ENCODE peak calls at places on chromosomes 12 and 14, in four cellular contexts. V is mesendoderm, U is H1, C is H9. J is an unnamed sample.

GRCh38 chr12:100401660-100402059 is 44.8 kb downstream of the SLC17A8 start:
- DNase-seq in V (peak), U (peak), C (no peak), J (peak)

GRCh38 chr12:29562167-29562776 is 64.8 kb upstream of the OVCH1 start:
- DNase-seq in V (no peak), U (no peak), C (no peak), J (peak)

GRCh38 chr14:99687284-99688209 is 3.4 kb downstream of the CYP46A1 start:
- DNase-seq in V (peak), U (peak), C (peak), J (no peak)

GRCh38 chr12:89373772-89374572 is 21.7 kb upstream of the DUSP6 start:
- DNase-seq in V (no peak), U (no peak), C (no peak), J (peak)

GRCh38 chr14:85414142-85414541 is 115.8 kb upstream of the FLRT2 start:
- DNase-seq in V (peak), U (no peak), C (no peak), J (no peak)

GRCh38 chr14:104224516-104225281 is 86.3 kb downstream of the KIF26A start:
- DNase-seq in V (peak), U (peak), C (peak), J (no peak)

GRCh38 chr12:570237-570925 is 92.9 kb downstream of the NINJ2 start:
- DNase-seq in V (peak), U (peak), C (peak), J (peak)

GRCh38 chr12:28051516-28052456 is 79.3 kb upstream of the PTHLH start:
- DNase-seq in V (no peak), U (no peak), C (no peak), J (peak)

GRCh38 chr12:96402061-96402460 is 1.8 kb upstream of the CDK17 start:
- DNase-seq in V (peak), U (no peak), C (peak), J (no peak)

GRCh38 chr12:23834076-23834475 is 115.4 kb downstream of the SOX5 start:
- DNase-seq in V (peak), U (no peak), C (no peak), J (peak)

GRCh38 chr14:75041613-75042012 is 9.7 kb downstream of the MLH3 start:
- DNase-seq in V (no peak), U (no peak), C (no peak), J (no peak)

GRCh38 chr14:82911930-82912329 is 1378.3 kb upstream of the SEL1L start:
- DNase-seq in V (peak), U (no peak), C (no peak), J (no peak)

GRCh38 chr12:93015970-93016751 is 87.1 kb upstream of the EEA1 start:
- DNase-seq in V (no peak), U (no peak), C (no peak), J (peak)

GRCh38 chr14:101780887-101781239 is 19.4 kb downstream of the PPP2R5C start:
- DNase-seq in V (peak), U (peak), C (peak), J (no peak)

GRCh38 chr12:31589582-31589895 is 1.4 kb downstream of the DENND5B start:
- DNase-seq in V (no peak), U (no peak), C (no peak), J (no peak)

GRCh38 chr12:3185260-3185870 is 108.2 kb downstream of the TSPAN9 start:
- DNase-seq in V (no peak), U (no peak), C (no peak), J (no peak)

GRCh38 chr12:57776247-57776587 is 3.8 kb downstream of the EEF1AKMT3 start:
- DNase-seq in V (no peak), U (no peak), C (no peak), J (no peak)

GRCh38 chr14:94569381-94570001 is 8.2 kb downstream of the SERPINA4 start:
- DNase-seq in V (no peak), U (no peak), C (no peak), J (no peak)

GRCh38 chr12:113416091-113416754 is 6.0 kb upstream of the SDSL start:
- DNase-seq in V (no peak), U (no peak), C (no peak), J (no peak)

GRCh38 chr14:104049576-104050240 is 35.8 kb upstream of the ASPG start:
- DNase-seq in V (no peak), U (no peak), C (no peak), J (no peak)

GRCh38 chr12:12265035-12265434 is 1.8 kb downstream of the LRP6 start:
- DNase-seq in V (no peak), U (no peak), C (no peak), J (no peak)

GRCh38 chr12:6324936-6325750 is 14.7 kb downstream of the PLEKHG6 start:
- DNase-seq in V (no peak), U (no peak), C (no peak), J (no peak)

GRCh38 chr14:96631030-96631429 is 128.8 kb downstream of the PAPOLA start:
- DNase-seq in V (no peak), U (peak), C (peak), J (no peak)

GRCh38 chr12:11839093-11839641 is 189.7 kb downstream of the ETV6 start:
- DNase-seq in V (peak), U (no peak), C (no peak), J (peak)

GRCh38 chr14:104784846-104785707 is 10.5 kb downstream of the AKT1 start:
- DNase-seq in V (no peak), U (no peak), C (no peak), J (no peak)

DNA sequence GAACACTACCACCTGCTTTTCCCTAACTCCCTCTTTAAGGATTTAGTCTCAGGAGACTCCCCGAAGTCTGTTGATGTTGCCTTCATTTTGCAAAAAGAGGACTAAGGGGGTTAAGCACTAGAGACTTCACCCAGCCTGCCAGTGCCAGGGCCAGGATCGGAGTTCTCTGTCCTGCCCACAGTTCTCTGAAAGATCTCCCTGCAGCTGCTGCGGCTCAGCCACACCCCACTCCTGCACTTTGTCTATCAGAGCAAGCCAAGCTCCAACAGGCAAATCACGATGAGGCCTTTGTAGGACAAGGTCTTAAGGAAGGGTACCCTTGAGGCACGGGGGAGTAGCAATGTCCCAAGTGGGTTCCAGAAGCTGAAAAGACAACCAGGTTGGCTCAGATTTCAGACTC is 148.8 kb upstream of the EGLN3 start:
- DNase-seq in V (no peak), U (no peak), C (no peak), J (no peak)
- H3K56ac ChIP-seq in V (no peak), U (no peak), C (no peak), J (no peak)

GRCh38 chr12:27002141-27002540 is 12.0 kb downstream of the TM7SF3 start:
- DNase-seq in V (no peak), U (no peak), C (no peak), J (no peak)
- H3K56ac ChIP-seq in V (no peak), U (no peak), C (no peak), J (no peak)

DNA sequence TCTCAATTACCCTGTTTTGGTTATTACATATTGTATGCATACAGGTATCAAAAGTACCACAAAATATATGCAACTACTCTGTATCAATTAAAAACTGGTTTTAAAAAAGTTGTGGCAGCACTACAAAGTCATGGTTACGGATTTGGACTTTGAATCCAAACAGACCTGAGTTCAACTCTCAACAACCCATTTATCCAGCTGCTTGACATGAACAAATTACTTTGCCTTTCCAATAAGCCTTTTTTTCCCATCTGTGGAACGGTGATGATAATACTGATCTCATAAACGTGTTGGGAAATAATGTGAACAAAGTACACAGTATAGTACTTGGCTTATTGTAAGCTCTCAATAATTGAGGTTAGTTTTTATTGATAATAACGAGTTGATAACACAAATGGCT is 85.0 kb downstream of the MNAT1 start:
- DNase-seq in V (no peak), U (no peak), C (no peak), J (no peak)
- H3K56ac ChIP-seq in V (no peak), U (no peak), C (no peak), J (no peak)

GRCh38 chr14:73003688-73004087 is 23.2 kb downstream of the ZFYVE1 start:
- DNase-seq in V (no peak), U (no peak), C (no peak), J (no peak)
- H3K56ac ChIP-seq in V (no peak), U (no peak), C (no peak), J (no peak)

GRCh38 chr12:105018001-105018400 is 31.9 kb downstream of the NOPCHAP1 start:
- DNase-seq in V (no peak), U (no peak), C (no peak), J (peak)

GRCh38 chr12:105013892-105014291 is 27.8 kb downstream of the NOPCHAP1 start:
- DNase-seq in V (peak), U (no peak), C (no peak), J (peak)

GRCh38 chr12:105018761-105019160 is 32.6 kb downstream of the NOPCHAP1 start:
- DNase-seq in V (no peak), U (no peak), C (no peak), J (no peak)

GRCh38 chr12:105020241-105020962 is 34.3 kb downstream of the NOPCHAP1 start:
- DNase-seq in V (peak), U (no peak), C (no peak), J (no peak)

GRCh38 chr12:105014603-105015002 is 28.5 kb downstream of the NOPCHAP1 start:
- DNase-seq in V (no peak), U (no peak), C (no peak), J (no peak)
- H3K56ac ChIP-seq in V (no peak), U (no peak), C (no peak), J (no peak)

DNA sequence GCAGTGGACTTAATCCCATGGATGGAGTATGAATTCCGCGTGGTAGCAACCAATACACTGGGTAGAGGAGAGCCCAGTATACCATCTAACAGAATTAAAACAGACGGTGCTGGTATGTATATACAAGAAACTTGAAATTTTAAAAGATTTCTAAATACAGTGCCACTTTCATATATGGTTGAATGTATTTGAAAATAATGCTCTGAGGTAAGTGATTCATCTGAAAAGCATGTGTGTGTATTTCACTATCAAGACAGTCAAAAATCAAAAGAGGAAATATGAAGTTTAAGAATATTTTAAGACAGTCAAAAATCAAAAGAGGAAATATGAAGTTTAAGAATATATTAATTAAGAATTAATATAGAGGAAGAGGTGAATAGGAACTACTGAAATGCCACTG is 195.0 kb upstream of the PDZRN4 start:
- DNase-seq in V (no peak), U (no peak), C (no peak), J (no peak)
- H3K56ac ChIP-seq in V (no peak), U (no peak), C (no peak), J (no peak)

DNA sequence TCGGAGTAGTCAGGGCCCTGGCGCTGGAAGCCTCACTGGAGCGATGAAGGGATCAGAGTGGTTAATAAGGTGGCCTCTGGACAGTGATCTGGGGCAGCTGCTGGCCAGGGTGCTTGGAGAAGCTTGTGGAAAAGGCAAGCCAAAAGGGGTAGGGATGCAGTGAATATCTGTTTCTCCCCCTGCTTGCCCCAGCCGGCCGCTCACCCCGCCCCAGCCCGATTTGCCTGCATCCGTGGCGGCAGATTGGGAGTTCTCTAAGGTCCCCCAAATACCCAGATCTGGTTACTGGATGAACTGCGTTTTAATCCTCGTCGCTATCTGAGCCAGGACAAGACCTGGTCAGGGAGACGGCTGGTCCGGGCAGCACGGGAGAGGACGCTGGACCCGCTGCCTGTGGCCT is 7.2 kb upstream of the HOXC6 start:
- DNase-seq in V (no peak), U (no peak), C (no peak), J (no peak)
- H3K56ac ChIP-seq in V (no peak), U (no peak), C (no peak), J (no peak)

J was measured in IMR-90.